ENCODE peak calls at places on chromosomes 5 and 9, in six cellular contexts. One of them, this sample, is unnamed.

GRCh38 chr9:98201749-98202148 is 9.3 kb upstream of the CORO2A start:
- DNase-seq in SK-N-SH: no peak
- DNase-seq in HCT116: no peak
- DNase-seq in neural progenitor cell: no peak
- DNase-seq in GM23248: no peak
- DNase-seq in fibroblast of lung: no peak
- DNase-seq in this sample: no peak

GRCh38 chr5:159324097-159324760 is 6.1 kb downstream of the IL12B start:
- DNase-seq in GM23248: peak; percentile 88
- DNase-seq in neural progenitor cell: no peak
- DNase-seq in fibroblast of lung: peak; percentile 95
- DNase-seq in SK-N-SH: no peak
- DNase-seq in HCT116: no peak
- DNase-seq in this sample: no peak

GRCh38 chr9:92468206-92468605 is 14.1 kb downstream of the ASPN start:
- DNase-seq in HCT116: no peak
- DNase-seq in SK-N-SH: no peak
- DNase-seq in neural progenitor cell: no peak
- DNase-seq in GM23248: peak; percentile 85
- DNase-seq in fibroblast of lung: peak; percentile 61
- DNase-seq in this sample: no peak

GRCh38 chr5:118553662-118554061 is 434.7 kb downstream of the DTWD2 start:
- DNase-seq in GM23248: peak; percentile 99
- DNase-seq in fibroblast of lung: peak; percentile 90
- DNase-seq in SK-N-SH: no peak
- DNase-seq in neural progenitor cell: no peak
- DNase-seq in HCT116: no peak
- DNase-seq in this sample: no peak

GRCh38 chr9:79580065-79580464 is 8.3 kb downstream of the TLE4 start:
- DNase-seq in SK-N-SH: no peak
- DNase-seq in HCT116: no peak
- DNase-seq in fibroblast of lung: no peak
- DNase-seq in GM23248: no peak
- DNase-seq in neural progenitor cell: no peak
- DNase-seq in this sample: no peak

GRCh38 chr5:133144245-133144981 is 92.6 kb downstream of the HSPA4 start:
- DNase-seq in HCT116: no peak
- DNase-seq in GM23248: no peak
- DNase-seq in fibroblast of lung: no peak
- DNase-seq in SK-N-SH: no peak
- DNase-seq in neural progenitor cell: no peak
- DNase-seq in this sample: no peak

GRCh38 chr5:133030343-133031005 is 4.1 kb upstream of the ZCCHC10 start:
- DNase-seq in fibroblast of lung: no peak
- DNase-seq in HCT116: no peak
- DNase-seq in GM23248: no peak
- DNase-seq in SK-N-SH: no peak
- DNase-seq in neural progenitor cell: no peak
- DNase-seq in this sample: no peak

GRCh38 chr5:170451764-170452365 is 52.0 kb upstream of the KCNIP1 start:
- DNase-seq in GM23248: peak; percentile 93
- DNase-seq in neural progenitor cell: no peak
- DNase-seq in SK-N-SH: no peak
- DNase-seq in HCT116: no peak
- DNase-seq in fibroblast of lung: peak; percentile 66
- DNase-seq in this sample: no peak

GRCh38 chr9:90343360-90343759 is 299.3 kb downstream of the DIRAS2 start:
- DNase-seq in SK-N-SH: no peak
- DNase-seq in neural progenitor cell: peak; percentile 87
- DNase-seq in GM23248: peak; percentile 7
- DNase-seq in fibroblast of lung: no peak
- DNase-seq in HCT116: no peak
- DNase-seq in this sample: peak; percentile 80

GRCh38 chr9:137809038-137809630 is 68.4 kb upstream of the CACNA1B start:
- DNase-seq in HCT116: no peak
- DNase-seq in GM23248: no peak
- DNase-seq in neural progenitor cell: no peak
- DNase-seq in SK-N-SH: no peak
- DNase-seq in fibroblast of lung: no peak
- DNase-seq in this sample: no peak

GRCh38 chr9:127004946-127005769 is 90.6 kb downstream of the RALGPS1 start:
- DNase-seq in SK-N-SH: no peak
- DNase-seq in HCT116: no peak
- DNase-seq in fibroblast of lung: peak; percentile 73
- DNase-seq in neural progenitor cell: no peak
- DNase-seq in GM23248: peak; percentile 57
- DNase-seq in this sample: no peak

GRCh38 chr9:1495684-1496083 is 445.5 kb downstream of the DMRT2 start:
- DNase-seq in fibroblast of lung: no peak
- DNase-seq in GM23248: no peak
- DNase-seq in SK-N-SH: no peak
- DNase-seq in neural progenitor cell: no peak
- DNase-seq in HCT116: no peak
- DNase-seq in this sample: no peak

GRCh38 chr9:1495282-1495681 is 445.1 kb downstream of the DMRT2 start:
- DNase-seq in neural progenitor cell: no peak
- DNase-seq in HCT116: no peak
- DNase-seq in fibroblast of lung: no peak
- DNase-seq in GM23248: no peak
- DNase-seq in SK-N-SH: no peak
- DNase-seq in this sample: no peak

DNA sequence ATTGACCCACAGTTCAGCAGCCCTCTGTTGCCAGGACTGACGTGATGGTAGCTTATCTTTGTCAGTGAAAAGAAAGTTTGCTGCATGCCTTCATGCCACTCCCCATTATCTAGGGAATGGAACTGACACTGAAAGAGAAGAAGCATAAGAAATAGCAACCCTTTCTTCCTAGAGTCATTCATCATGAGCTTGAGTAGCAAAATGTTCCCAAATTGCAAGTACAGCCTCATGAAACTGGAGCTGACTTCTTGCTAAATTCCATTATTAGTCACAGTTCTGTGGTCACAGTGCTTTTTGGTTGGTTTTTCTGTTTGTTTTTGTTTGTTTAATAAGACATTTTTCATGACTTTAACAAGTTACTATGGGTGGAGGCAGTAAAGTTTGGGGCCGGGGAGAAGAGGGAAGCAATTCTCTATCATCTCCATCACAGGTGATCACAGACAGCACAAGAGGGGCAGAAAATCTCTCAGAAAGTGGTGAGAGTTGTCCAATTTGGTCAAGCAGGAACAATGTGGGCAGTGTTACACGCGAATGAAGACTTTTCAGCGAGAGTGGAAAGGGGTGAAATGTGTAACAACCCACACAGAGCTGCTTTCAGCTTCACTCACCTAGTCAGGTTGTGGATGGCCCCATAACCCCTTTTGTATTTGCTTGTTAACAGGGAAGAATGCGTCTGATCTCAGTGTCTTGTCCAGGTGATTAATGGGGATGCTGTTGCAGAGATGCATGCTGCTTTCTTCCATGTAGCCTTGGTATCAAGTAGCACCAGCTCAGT is 440.4 kb downstream of the DMRT2 start:
- DNase-seq in SK-N-SH: no peak
- DNase-seq in GM23248: peak; percentile 29
- DNase-seq in fibroblast of lung: peak; percentile 0
- DNase-seq in HCT116: no peak
- DNase-seq in neural progenitor cell: no peak
- DNase-seq in this sample: no peak
- H3K4me3 ChIP-seq in SK-N-SH: no peak overlapping the region
- H3K4me3 ChIP-seq in GM23248: no peak overlapping the region
- H3K4me3 ChIP-seq in fibroblast of lung: no peak overlapping the region
- H3K4me3 ChIP-seq in HCT116: no peak overlapping the region
- H3K4me3 ChIP-seq in neural progenitor cell: no peak overlapping the region
- H3K4me3 ChIP-seq in this sample: no peak overlapping the region

GRCh38 chr5:140549237-140550144 is 2.0 kb downstream of the EIF4EBP3 start:
- DNase-seq in GM23248: peak; percentile 54
- DNase-seq in fibroblast of lung: peak; percentile 33
- DNase-seq in HCT116: no peak
- DNase-seq in SK-N-SH: peak; percentile 71
- DNase-seq in neural progenitor cell: no peak
- DNase-seq in this sample: no peak
- H3K9ac ChIP-seq in GM23248: peak overlapping the region; percentile 90
- H3K9ac ChIP-seq in fibroblast of lung: no peak overlapping the region
- H3K9ac ChIP-seq in HCT116: no peak overlapping the region
- H3K9ac ChIP-seq in SK-N-SH: no peak overlapping the region
- H3K9ac ChIP-seq in neural progenitor cell: no peak overlapping the region
- H3K9ac ChIP-seq in this sample: no peak overlapping the region

GRCh38 chr9:28177925-28178324 is 604.6 kb upstream of the C9orf72 start:
- DNase-seq in SK-N-SH: peak; percentile 51
- DNase-seq in HCT116: no peak
- DNase-seq in neural progenitor cell: no peak
- DNase-seq in GM23248: no peak
- DNase-seq in fibroblast of lung: no peak
- DNase-seq in this sample: no peak
- H3K9me3 ChIP-seq in SK-N-SH: no peaks in the 10 kb centered on the region
- H3K9me3 ChIP-seq in HCT116: peaks cover 4% of the 10 kb centered on the region
- H3K9me3 ChIP-seq in neural progenitor cell: no peaks in the 10 kb centered on the region
- H3K9me3 ChIP-seq in GM23248: no peaks in the 10 kb centered on the region
- H3K9me3 ChIP-seq in fibroblast of lung: no peaks in the 10 kb centered on the region
- H3K9me3 ChIP-seq in this sample: no peaks in the 10 kb centered on the region

GRCh38 chr5:94620257-94620656 is 1.8 kb downstream of the SLF1 start:
- DNase-seq in neural progenitor cell: no peak
- DNase-seq in SK-N-SH: no peak
- DNase-seq in fibroblast of lung: no peak
- DNase-seq in GM23248: no peak
- DNase-seq in HCT116: no peak
- DNase-seq in this sample: no peak
- H3K4me3 ChIP-seq in neural progenitor cell: peak overlapping the region; percentile 54
- H3K4me3 ChIP-seq in SK-N-SH: no peak overlapping the region
- H3K4me3 ChIP-seq in fibroblast of lung: no peak overlapping the region
- H3K4me3 ChIP-seq in GM23248: peak overlapping the region; percentile 98
- H3K4me3 ChIP-seq in HCT116: no peak overlapping the region
- H3K4me3 ChIP-seq in this sample: no peak overlapping the region

GRCh38 chr5:36242534-36243144 is 914 bp upstream of the NADK2 start:
- DNase-seq in neural progenitor cell: no peak
- DNase-seq in SK-N-SH: peak; percentile 17
- DNase-seq in HCT116: no peak
- DNase-seq in GM23248: no peak
- DNase-seq in fibroblast of lung: no peak
- DNase-seq in this sample: no peak
- H3K9ac ChIP-seq in neural progenitor cell: no peak overlapping the region
- H3K9ac ChIP-seq in SK-N-SH: peak overlapping the region; percentile 94
- H3K9ac ChIP-seq in HCT116: peak overlapping the region; percentile 85
- H3K9ac ChIP-seq in GM23248: peak overlapping the region; percentile 96
- H3K9ac ChIP-seq in fibroblast of lung: peak overlapping the region; percentile 82
- H3K9ac ChIP-seq in this sample: no peak overlapping the region

This sample was measured in neuronal stem cell.